ENCODE peak calls at places on chromosomes 2 and 18, in five cellular contexts. B is mammary epithelial cell; J is PC-9; W is T-cell; Z is CD8-positive, alpha-beta memory T cell. H is an unnamed sample.
A peak's percentile ranks its signal among the peaks of the same experiment; 100 is the strongest.

GRCh38 chr2:99140860-99141109 is 722 bp upstream of the C2orf15 start:
- DNase-seq in B (no peak), W (no peak), J (no peak), Z (no peak), H (no peak)

GRCh38 chr2:235500761-235501662 is 7.2 kb downstream of the AGAP1 start:
- DNase-seq in J (peak; percentile 48), B (peak; percentile 37), Z (no peak), W (no peak), H (no peak)

GRCh38 chr2:224401641-224402342 is at the start of gene FAM124B:
- DNase-seq in J (no peak), W (peak; percentile 8), Z (no peak), B (no peak), H (no peak)

GRCh38 chr18:54828290-54828871 is at the start of gene RAB27B:
- DNase-seq in B (peak; percentile 96), W (peak; percentile 55), Z (peak; percentile 81), J (peak; percentile 82), H (peak; percentile 69)

GRCh38 chr2:226720948-226721347 is 78.7 kb downstream of the IRS1 start:
- DNase-seq in Z (no peak), J (no peak), W (no peak), B (no peak), H (no peak)

GRCh38 chr2:145654156-145654555 is 1134.2 kb upstream of the ZEB2 start:
- DNase-seq in J (no peak), W (no peak), B (peak; percentile 19), Z (no peak), H (no peak)

GRCh38 chr18:79961527-79962291 is 2.7 kb upstream of the HSBP1L1 start:
- DNase-seq in J (peak; percentile 47), B (peak; percentile 55), W (no peak), Z (no peak), H (no peak)

GRCh38 chr2:54522624-54523281 is 66.6 kb downstream of the SPTBN1 start:
- DNase-seq in W (peak; percentile 55), B (peak; percentile 72), Z (peak; percentile 74), J (peak; percentile 81), H (peak; percentile 63)

GRCh38 chr2:55958756-55959155 is 35.2 kb upstream of the EFEMP1 start:
- DNase-seq in J (no peak), Z (no peak), W (no peak), B (no peak), H (no peak)

GRCh38 chr2:99602475-99602874 is 112.7 kb upstream of the REV1 start:
- DNase-seq in Z (no peak), J (no peak), B (no peak), W (no peak), H (no peak)

GRCh38 chr2:9972621-9973445 is 21.3 kb downstream of the GRHL1 start:
- DNase-seq in Z (no peak), B (peak; percentile 84), J (peak; percentile 20), W (no peak), H (no peak)

GRCh38 chr2:18719978-18720775 is 130.8 kb upstream of the NT5C1B start:
- DNase-seq in W (no peak), B (peak; percentile 70), Z (no peak), J (peak; percentile 7), H (no peak)

GRCh38 chr2:172083725-172084483 is 1.4 kb upstream of the DLX1 start:
- DNase-seq in J (no peak), W (no peak), B (no peak), Z (no peak), H (no peak)

GRCh38 chr2:204268458-204268857 is 276.8 kb upstream of the PARD3B start:
- DNase-seq in J (no peak), Z (no peak), B (no peak), W (no peak), H (no peak)

GRCh38 chr2:10266133-10266620 is 36.5 kb upstream of the HPCAL1 start:
- DNase-seq in B (no peak), W (no peak), J (no peak), Z (peak; percentile 16), H (no peak)

GRCh38 chr2:229586746-229587705 is 127.3 kb downstream of the DNER start:
- DNase-seq in B (peak; percentile 93), W (no peak), Z (no peak), J (peak; percentile 75), H (no peak)

GRCh38 chr2:65786765-65787164 is 354.4 kb upstream of the SPRED2 start:
- DNase-seq in B (no peak), Z (no peak), W (no peak), J (no peak), H (no peak)

GRCh38 chr2:105977212-105977611 is 216.9 kb downstream of the UXS1 start:
- DNase-seq in B (peak; percentile 90), J (no peak), Z (no peak), W (no peak), H (no peak)

GRCh38 chr2:72475246-72475645 is 327.6 kb upstream of the CYP26B1 start:
- DNase-seq in J (no peak), B (no peak), W (no peak), Z (no peak), H (no peak)

GRCh38 chr18:28163201-28163778 is 13.6 kb downstream of the CDH2 start:
- DNase-seq in Z (no peak), W (no peak), B (no peak), J (no peak), H (no peak)

GRCh38 chr2:2868065-2868464 is 509.6 kb downstream of the EIPR1 start:
- DNase-seq in B (no peak), W (no peak), J (no peak), Z (no peak), H (no peak)